ENCODE peak calls at places on chromosomes 7 and 10, in ten cellular contexts. S, X, M, L, J, A, C, B, Y and W are unnamed samples.

GRCh38 chr10:55858730-55859129 is 502.3 kb downstream of the ZWINT start:
- DNase-seq in S (no peak), X (no peak), M (no peak), L (no peak), J (no peak), A (no peak), C (no peak), B (no peak), Y (no peak), W (no peak)

GRCh38 chr7:138506764-138507163 is 46.7 kb downstream of the TRIM24 start:
- DNase-seq in S (no peak), X (no peak), M (no peak), L (no peak), J (no peak), A (no peak), C (no peak), B (no peak), Y (no peak), W (no peak)

GRCh38 chr7:68875857-68876256 is 722.4 kb upstream of the AUTS2 start:
- DNase-seq in S (no peak), X (no peak), M (no peak), L (no peak), J (no peak), A (no peak), C (no peak), B (no peak), Y (no peak), W (no peak)

GRCh38 chr7:48300301-48300700 is 129.0 kb downstream of the ABCA13 start:
- DNase-seq in S (no peak), X (no peak), M (no peak), L (no peak), J (no peak), A (no peak), C (no peak), B (no peak), Y (no peak), W (no peak)

GRCh38 chr10:123726826-123727225 is 60.7 kb downstream of the GPR26 start:
- DNase-seq in S (no peak), X (no peak), M (no peak), L (no peak), J (no peak), A (no peak), C (no peak), B (no peak), Y (no peak), W (no peak)

GRCh38 chr10:26481914-26482550 is 43.9 kb downstream of the APBB1IP start:
- DNase-seq in S (no peak), X (no peak), M (no peak), L (no peak), J (no peak), A (no peak), C (no peak), B (no peak), Y (no peak), W (no peak)

GRCh38 chr10:72297281-72297967 is 23.7 kb downstream of the DDIT4 start:
- DNase-seq in S (peak; percentile 98), X (peak; percentile 93), M (no peak), L (peak; percentile 90), J (peak; percentile 84), A (peak; percentile 97), C (peak; percentile 97), B (peak; percentile 87), Y (peak; percentile 87), W (peak; percentile 97)

GRCh38 chr7:98178762-98179490 is 32.3 kb upstream of the BHLHA15 start:
- DNase-seq in S (no peak), X (no peak), M (no peak), L (no peak), J (no peak), A (no peak), C (no peak), B (no peak), Y (no peak), W (no peak)

GRCh38 chr10:24617771-24618396 is 105.8 kb downstream of the ARHGAP21 start:
- DNase-seq in S (peak; percentile 35), X (peak; percentile 71), M (peak; percentile 50), L (peak; percentile 33), J (peak; percentile 52), A (peak; percentile 64), C (peak; percentile 42), B (peak; percentile 18), Y (peak; percentile 31), W (peak; percentile 54)

GRCh38 chr7:137462074-137462715 is 118.7 kb upstream of the PTN start:
- DNase-seq in S (peak; percentile 49), X (no peak), M (no peak), L (no peak), J (no peak), A (no peak), C (no peak), B (peak; percentile 24), Y (no peak), W (peak; percentile 33)

GRCh38 chr7:92730808-92731207 is 105.6 kb downstream of the CDK6 start:
- DNase-seq in S (no peak), X (no peak), M (no peak), L (no peak), J (no peak), A (no peak), C (no peak), B (no peak), Y (no peak), W (peak; percentile 79)

GRCh38 chr7:26319631-26320030 is 28.0 kb downstream of the SNX10 start:
- DNase-seq in S (no peak), X (no peak), M (no peak), L (no peak), J (no peak), A (no peak), C (no peak), B (no peak), Y (no peak), W (no peak)

GRCh38 chr10:44193567-44194220 is 191.2 kb downstream of the CXCL12 start:
- DNase-seq in S (no peak), X (no peak), M (no peak), L (no peak), J (no peak), A (no peak), C (no peak), B (no peak), Y (no peak), W (no peak)

GRCh38 chr10:860519-860918 is 71.0 kb downstream of the LARP4B start:
- DNase-seq in S (no peak), X (no peak), M (no peak), L (no peak), J (no peak), A (no peak), C (no peak), B (no peak), Y (no peak), W (no peak)

GRCh38 chr7:159105845-159106614 is 38.6 kb downstream of the VIPR2 start:
- DNase-seq in S (no peak), X (peak; percentile 49), M (no peak), L (no peak), J (no peak), A (no peak), C (no peak), B (no peak), Y (no peak), W (no peak)

GRCh38 chr7:155234950-155235789 is 62.5 kb upstream of the INSIG1 start:
- DNase-seq in S (no peak), X (no peak), M (no peak), L (no peak), J (no peak), A (no peak), C (no peak), B (no peak), Y (no peak), W (peak; percentile 33)

GRCh38 chr10:86673216-86673826 is 5.0 kb downstream of the LDB3 start:
- DNase-seq in S (no peak), X (no peak), M (no peak), L (no peak), J (no peak), A (no peak), C (no peak), B (no peak), Y (no peak), W (no peak)

GRCh38 chr10:71771821-71772617 is 1.3 kb downstream of the VSIR start:
- DNase-seq in S (peak; percentile 43), X (peak; percentile 96), M (no peak), L (peak; percentile 80), J (peak; percentile 72), A (peak; percentile 59), C (peak; percentile 60), B (peak; percentile 88), Y (peak; percentile 92), W (peak; percentile 82)

GRCh38 chr7:50664461-50664922 is 99.3 kb upstream of the DDC start:
- DNase-seq in S (peak; percentile 42), X (peak; percentile 71), M (no peak), L (no peak), J (no peak), A (peak; percentile 34), C (no peak), B (peak; percentile 82), Y (no peak), W (peak; percentile 60)

GRCh38 chr7:3754488-3755365 is 453.7 kb downstream of the SDK1 start:
- DNase-seq in S (peak; percentile 20), X (peak; percentile 79), M (no peak), L (no peak), J (no peak), A (no peak), C (no peak), B (no peak), Y (no peak), W (peak; percentile 92)

GRCh38 chr7:159027803-159028455 is 116.7 kb downstream of the VIPR2 start:
- DNase-seq in S (no peak), X (peak; percentile 60), M (peak; percentile 12), L (peak; percentile 53), J (no peak), A (no peak), C (no peak), B (peak; percentile 65), Y (no peak), W (no peak)